ENCODE peak calls at places on chromosomes 1 and 21, in seven cellular contexts. J is WTC11; K is hippocampal formation; U is AG20443; X is CD8-positive, alpha-beta T cell; A is RPMI8226; Q is Right ventricle myocardium superior. R is an unnamed sample.
A peak's percentile ranks its signal among the peaks of the same experiment; 100 is the strongest.

GRCh38 chr1:246497331-246497915 is 9.7 kb downstream of the SMYD3 start:
- DNase-seq in J (no peak), K (peak; percentile 55), U (peak; percentile 59), X (no peak), A (peak; percentile 79), Q (no peak), R (no peak)

GRCh38 chr1:31830511-31830910 is 14.7 kb upstream of the SPOCD1 start:
- DNase-seq in J (no peak), K (no peak), U (no peak), X (no peak), A (peak; percentile 70), Q (no peak), R (no peak)

GRCh38 chr1:199242162-199242561 is 603.3 kb downstream of the PTPRC start:
- DNase-seq in J (no peak), K (no peak), U (no peak), X (no peak), A (no peak), Q (no peak), R (no peak)

GRCh38 chr1:219659682-219660081 is 46.8 kb upstream of the ZC3H11B start:
- DNase-seq in J (no peak), K (no peak), U (no peak), X (no peak), A (no peak), Q (no peak), R (no peak)

GRCh38 chr1:208412994-208413393 is 168.8 kb upstream of the PLXNA2 start:
- DNase-seq in J (no peak), K (no peak), U (no peak), X (no peak), A (no peak), Q (no peak), R (no peak)

GRCh38 chr21:16589046-16589445 is 859.3 kb downstream of the USP25 start:
- DNase-seq in J (no peak), K (no peak), U (no peak), X (no peak), A (no peak), Q (no peak), R (no peak)

GRCh38 chr1:31700468-31701136 is 3.2 kb downstream of the COL16A1 start:
- DNase-seq in J (no peak), K (no peak), U (no peak), X (no peak), A (peak; percentile 34), Q (no peak), R (no peak)

GRCh38 chr1:240906477-240906876 is 294.5 kb upstream of the GREM2 start:
- DNase-seq in J (no peak), K (no peak), U (no peak), X (no peak), A (peak; percentile 91), Q (no peak), R (no peak)

GRCh38 chr1:99371413-99371812 is 107.1 kb downstream of the PLPPR4 start:
- DNase-seq in J (no peak), K (no peak), U (no peak), X (no peak), A (no peak), Q (no peak), R (no peak)

GRCh38 chr1:247487057-247487456 is 29.2 kb upstream of the OR2B11 start:
- DNase-seq in J (no peak), K (peak; percentile 52), U (peak; percentile 52), X (no peak), A (peak; percentile 70), Q (no peak), R (peak; percentile 11)

GRCh38 chr1:176897350-176898236 is 266.9 kb downstream of the ASTN1 start:
- DNase-seq in J (peak; percentile 92), K (peak; percentile 66), U (peak; percentile 77), X (no peak), A (peak; percentile 66), Q (peak; percentile 72), R (peak; percentile 33)

GRCh38 chr1:54854376-54855020 is 32.5 kb downstream of the DHCR24 start:
- DNase-seq in J (no peak), K (peak; percentile 21), U (peak; percentile 35), X (no peak), A (no peak), Q (no peak), R (no peak)

GRCh38 chr1:211386931-211387330 is 60.3 kb downstream of the TRAF5 start:
- DNase-seq in J (no peak), K (no peak), U (peak; percentile 27), X (no peak), A (no peak), Q (no peak), R (no peak)

R was measured in HuH-7.5.